ENCODE peak calls at places on chromosomes 11 and 22, in five cellular contexts. F is thoracic aorta, O is upper lobe of right lung, W is prostate gland, I is heart right ventricle. J is an unnamed sample. For H3K4me1, the result is how much of the 10 kb centered on the place peaks cover.

GRCh38 chr11:71979582-71979981 is 19.1 kb upstream of the IL18BP start:
- DNase-seq in F (no peak), O (no peak), W (no peak), I (no peak), J (no peak)

GRCh38 chr11:45461514-45461913 is 175.4 kb upstream of the SYT13 start:
- DNase-seq in O (no peak), F (no peak), W (no peak), I (no peak), J (no peak)

GRCh38 chr11:117809236-117810055 is 12.4 kb upstream of the DSCAML1 start:
- DNase-seq in I (peak), F (no peak), W (peak), O (peak), J (peak)

GRCh38 chr22:39776295-39776694 is 117.3 kb downstream of the ENTHD1 start:
- DNase-seq in F (no peak), W (no peak), O (no peak), I (no peak), J (no peak)

GRCh38 chr22:20741634-20742581 is 32.0 kb upstream of the SERPIND1 start:
- DNase-seq in F (no peak), I (no peak), W (no peak), O (no peak), J (peak)

GRCh38 chr11:48169706-48170105 is 46.9 kb upstream of the OR4B1 start:
- DNase-seq in F (no peak), O (no peak), W (no peak), I (peak), J (peak)

GRCh38 chr11:124867700-124868099 is 2.5 kb downstream of the ROBO3 start:
- DNase-seq in I (no peak), F (no peak), O (no peak), W (no peak), J (peak)

GRCh38 chr11:82003671-82004148 is 730.0 kb downstream of the FAM181B start:
- DNase-seq in W (no peak), O (no peak), I (no peak), F (no peak), J (no peak)

GRCh38 chr11:86990079-86990478 is 34.9 kb upstream of the FZD4 start:
- DNase-seq in O (no peak), I (no peak), F (no peak), W (no peak), J (no peak)

GRCh38 chr22:46626911-46627805 is 7.0 kb downstream of the GRAMD4 start:
- DNase-seq in F (no peak), I (no peak), O (no peak), W (peak), J (no peak)

GRCh38 chr22:32590556-32590955 is 115.9 kb downstream of the FBXO7 start:
- DNase-seq in W (no peak), F (no peak), I (no peak), O (no peak), J (peak)

GRCh38 chr11:10474551-10474950 is 19.5 kb downstream of the AMPD3 start:
- DNase-seq in I (no peak), W (no peak), F (no peak), O (no peak), J (no peak)

GRCh38 chr22:20111045-20111688 is 4.7 kb upstream of the RANBP1 start:
- DNase-seq in I (no peak), W (no peak), O (no peak), F (no peak), J (peak)

GRCh38 chr11:66745356-66746235 is 16.6 kb upstream of the SPTBN2 start:
- DNase-seq in W (peak), F (no peak), O (peak), I (no peak), J (no peak)

GRCh38 chr11:60744114-60744513 is 12.6 kb upstream of the MS4A15 start:
- DNase-seq in W (no peak), I (no peak), F (no peak), O (no peak), J (no peak)

GRCh38 chr11:72589802-72590761 is 84.1 kb downstream of the PDE2A start:
- DNase-seq in I (peak), O (peak), W (no peak), F (no peak), J (peak)

GRCh38 chr11:36048496-36049247 is 104.8 kb downstream of the LDLRAD3 start:
- DNase-seq in O (no peak), I (no peak), F (no peak), W (no peak), J (peak)

GRCh38 chr11:76210920-76211851 is 4.9 kb upstream of the WNT11 start:
- DNase-seq in W (no peak), O (no peak), F (no peak), I (no peak), J (no peak)
- H3K4me1 ChIP-seq in W (under half), O (under half), F (under half), I (under half), J (under half)

DNA sequence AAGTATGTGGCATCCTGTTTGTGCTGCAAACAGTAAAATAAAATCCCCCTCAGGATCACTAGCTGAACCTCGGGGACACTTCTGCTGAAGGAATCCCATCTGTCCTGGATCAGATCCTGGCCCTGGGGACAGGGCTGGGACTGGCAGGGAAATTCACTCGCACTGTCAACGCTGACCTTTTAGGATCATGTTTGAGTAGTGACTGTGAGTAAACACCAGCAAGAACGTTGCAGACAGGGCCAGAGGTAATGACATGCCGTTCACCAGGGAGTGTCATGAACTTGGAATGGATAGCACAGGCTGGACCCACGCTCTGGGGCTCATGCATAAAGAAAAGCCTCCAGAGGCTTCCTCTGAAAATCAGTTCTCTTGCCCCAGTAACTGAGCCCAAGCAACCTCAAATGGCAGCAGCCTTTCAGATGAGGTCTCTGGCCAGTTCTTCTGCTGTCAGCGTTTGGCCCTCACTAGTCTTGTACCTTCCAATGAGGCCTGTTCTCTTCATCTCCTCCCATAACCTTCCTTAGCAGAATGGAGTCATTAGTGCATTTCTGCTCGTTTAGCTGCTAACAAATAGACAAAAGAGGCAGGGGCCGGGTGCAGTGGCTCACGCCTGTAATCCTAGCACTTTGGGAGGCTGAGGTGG is 51.0 kb upstream of the BARX2 start:
- DNase-seq in O (no peak), W (no peak), I (no peak), F (no peak), J (no peak)
- H3K4me1 ChIP-seq in O (under half), W (under half), I (under half), F (under half), J (under half)

DNA sequence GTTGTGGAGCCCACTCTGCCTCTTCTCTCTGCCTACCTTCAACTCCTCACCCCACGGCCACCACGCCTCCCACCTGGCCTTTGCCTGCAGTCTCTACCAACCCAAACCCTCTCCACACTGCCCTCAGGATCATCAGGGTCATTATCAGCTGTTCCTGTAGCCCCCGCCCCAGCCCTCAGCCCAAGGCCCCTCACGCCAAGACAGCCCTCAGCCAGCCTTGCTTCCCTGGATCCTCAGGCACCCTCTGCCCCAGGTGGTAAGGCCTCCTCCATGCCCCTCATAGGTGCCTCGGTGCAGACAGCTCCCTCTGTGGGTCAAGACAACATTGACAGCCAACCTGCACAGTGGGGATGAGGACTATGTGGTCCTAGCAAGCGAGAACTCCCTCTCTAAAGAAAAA is 1.7 kb downstream of the SBF1 start:
- DNase-seq in I (no peak), F (no peak), O (no peak), W (no peak), J (no peak)
- H3K4me1 ChIP-seq in I (half or more), F (half or more), O (half or more), W (under half), J (under half)

DNA sequence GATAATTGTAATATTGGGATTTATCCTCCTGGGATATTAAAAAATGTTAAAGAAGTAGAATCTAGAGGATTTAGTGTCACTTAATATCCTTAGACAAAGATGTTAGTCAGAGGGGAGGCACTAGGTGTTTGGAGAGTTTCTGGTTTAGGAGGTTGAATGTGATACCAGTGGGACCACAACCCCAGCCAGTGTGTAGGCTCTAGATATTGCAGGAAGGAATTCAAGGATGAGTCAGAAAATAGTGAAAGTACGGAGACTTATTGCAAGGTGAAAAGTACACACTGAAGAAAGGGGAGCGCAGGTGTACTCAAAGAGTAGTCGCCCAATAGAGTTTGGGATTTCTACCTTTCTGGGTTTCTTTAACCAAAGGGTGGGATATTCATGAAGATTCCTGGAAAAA is 5.7 kb upstream of the TMEM41B start:
- DNase-seq in I (no peak), O (no peak), F (no peak), W (no peak), J (no peak)
- H3K4me1 ChIP-seq in I (under half), O (under half), F (under half), W (under half), J (under half)

DNA sequence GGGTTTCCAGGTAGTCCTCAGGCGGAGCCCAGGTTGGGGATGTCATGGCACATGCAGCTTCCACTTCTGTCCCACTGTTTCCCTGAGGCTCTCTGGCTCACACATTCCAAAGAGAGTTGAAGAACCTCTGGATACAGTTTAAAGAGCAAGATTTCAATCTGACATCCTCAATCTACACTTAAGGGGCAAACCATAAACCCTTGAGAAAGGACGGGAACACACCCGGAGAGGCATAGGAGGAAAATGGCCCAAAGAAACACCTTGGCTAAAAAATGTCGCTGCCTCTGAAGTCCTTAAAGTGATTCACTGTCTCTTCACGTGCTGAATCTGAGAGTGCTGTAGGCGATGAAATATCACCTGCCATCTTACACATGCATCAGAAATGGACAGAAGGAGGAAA is 70.9 kb upstream of the ARFGAP3 start:
- DNase-seq in F (no peak), W (no peak), O (no peak), I (no peak), J (no peak)
- H3K4me1 ChIP-seq in F (half or more), W (under half), O (half or more), I (half or more), J (under half)

GRCh38 chr11:114147389-114148382 is 88.2 kb downstream of the ZBTB16 start:
- DNase-seq in O (no peak), F (no peak), I (no peak), W (no peak), J (peak)
- H3K4me1 ChIP-seq in O (half or more), F (half or more), I (half or more), W (under half), J (under half)

GRCh38 chr11:65572356-65573043 is at the start of gene FAM89B:
- DNase-seq in I (peak), W (peak), F (peak), O (peak), J (peak)

GRCh38 chr11:65571940-65572339 is 398 bp upstream of the FAM89B start:
- DNase-seq in F (no peak), O (no peak), I (no peak), W (no peak), J (no peak)

GRCh38 chr11:65574147-65574962 is 1.5 kb upstream of the EHBP1L1 start:
- DNase-seq in I (peak), W (peak), O (peak), F (peak), J (peak)

GRCh38 chr11:65574963-65575567 is 788 bp upstream of the EHBP1L1 start:
- DNase-seq in F (no peak), W (no peak), O (no peak), I (no peak), J (no peak)

GRCh38 chr11:65573391-65574146 is 1.2 kb downstream of the FAM89B start:
- DNase-seq in F (peak), W (no peak), I (no peak), O (no peak), J (no peak)
- H3K4me1 ChIP-seq in F (half or more), W (under half), I (half or more), O (half or more), J (under half)